ENCODE peak calls at places on chromosomes 11 and 22, in ten cellular contexts. B is NCI-H460; A is activated T-cell treated with anti-CD3 and anti-CD28 coated beads for 1 hour; V is GM10248; T is uterus; K is progenitor cell of endocrine pancreas; X is HTR-8/SVneo; E is stimulated activated CD8-positive, alpha-beta memory T cell treated with anti-CD3 and anti-CD28 coated beads, Interleukin-15, amount 100 ng/mL, for 4 hours; Q is non-pigmented ciliary epithelial cell; F is C1 segment of cervical spinal cord. J is an unnamed sample.

GRCh38 chr11:104462346-104462745 is 298.4 kb upstream of the PDGFD start:
- DNase-seq in B (no peak), A (no peak), V (no peak), T (peak; percentile 15), K (no peak), X (no peak), E (no peak), Q (peak; percentile 54), F (no peak), J (no peak)

GRCh38 chr11:84273541-84273940 is 987.4 kb upstream of the CCDC90B start:
- DNase-seq in B (no peak), A (no peak), V (no peak), T (no peak), K (no peak), X (no peak), E (no peak), Q (no peak), F (no peak), J (no peak)

GRCh38 chr22:21718492-21718891 is 17.1 kb downstream of the YPEL1 start:
- DNase-seq in B (no peak), A (no peak), V (no peak), T (no peak), K (no peak), X (no peak), E (no peak), Q (no peak), F (no peak), J (no peak)

GRCh38 chr11:10770626-10771254 is 19.7 kb downstream of the CTR9 start:
- DNase-seq in B (peak; percentile 28), A (no peak), V (peak; percentile 33), T (peak; percentile 25), K (peak; percentile 21), X (peak; percentile 50), E (no peak), Q (no peak), F (no peak), J (peak; percentile 71)

GRCh38 chr11:33897761-33898403 is 6.0 kb upstream of the LMO2 start:
- DNase-seq in B (no peak), A (no peak), V (no peak), T (no peak), K (no peak), X (no peak), E (no peak), Q (no peak), F (no peak), J (no peak)

GRCh38 chr22:46065733-46066454 is 84.4 kb upstream of the PPARA start:
- DNase-seq in B (no peak), A (no peak), V (no peak), T (no peak), K (no peak), X (no peak), E (no peak), Q (no peak), F (no peak), J (no peak)

GRCh38 chr11:70072471-70073187 is 5.5 kb upstream of the ANO1 start:
- DNase-seq in B (no peak), A (no peak), V (no peak), T (no peak), K (no peak), X (no peak), E (no peak), Q (no peak), F (no peak), J (no peak)

GRCh38 chr11:90220391-90220790 is 2.5 kb downstream of the CHORDC1 start:
- DNase-seq in B (no peak), A (no peak), V (peak; percentile 32), T (no peak), K (no peak), X (no peak), E (no peak), Q (no peak), F (no peak), J (no peak)

GRCh38 chr11:1404461-1405185 is 14.9 kb downstream of the BRSK2 start:
- DNase-seq in B (no peak), A (no peak), V (no peak), T (no peak), K (no peak), X (no peak), E (no peak), Q (no peak), F (no peak), J (peak; percentile 54)

GRCh38 chr11:71545405-71545966 is 2.7 kb upstream of the KRTAP5-9 start:
- DNase-seq in B (no peak), A (no peak), V (no peak), T (no peak), K (no peak), X (no peak), E (no peak), Q (no peak), F (no peak), J (no peak)

GRCh38 chr11:1258401-1259075 is 35.7 kb downstream of the MUC5B start:
- DNase-seq in B (no peak), A (no peak), V (no peak), T (no peak), K (no peak), X (no peak), E (no peak), Q (no peak), F (no peak), J (peak; percentile 20)

GRCh38 chr22:33049125-33049729 is 9.0 kb downstream of the SYN3 start:
- DNase-seq in B (peak; percentile 43), A (peak; percentile 40), V (peak; percentile 75), T (peak; percentile 77), K (peak; percentile 59), X (peak; percentile 39), E (no peak), Q (peak; percentile 36), F (no peak), J (peak; percentile 79)

GRCh38 chr22:27801197-27801615 is 350 bp downstream of the MN1 start:
- DNase-seq in B (no peak), A (no peak), V (no peak), T (no peak), K (peak; percentile 35), X (peak; percentile 20), E (no peak), Q (no peak), F (no peak), J (peak; percentile 61)

GRCh38 chr11:116261616-116262015 is 511.2 kb downstream of the BUD13 start:
- DNase-seq in B (no peak), A (no peak), V (no peak), T (no peak), K (no peak), X (no peak), E (no peak), Q (no peak), F (no peak), J (no peak)

GRCh38 chr11:122159861-122160260 is 43.8 kb upstream of the BLID start:
- DNase-seq in B (no peak), A (no peak), V (no peak), T (no peak), K (no peak), X (no peak), E (no peak), Q (no peak), F (no peak), J (no peak)

GRCh38 chr11:125535585-125535984 is 33.7 kb upstream of the EI24 start:
- DNase-seq in B (no peak), A (no peak), V (no peak), T (no peak), K (no peak), X (no peak), E (no peak), Q (no peak), F (no peak), J (no peak)

GRCh38 chr11:3073029-3073435 is 15.8 kb upstream of the CARS1 start:
- DNase-seq in B (no peak), A (no peak), V (no peak), T (no peak), K (no peak), X (no peak), E (no peak), Q (peak; percentile 54), F (no peak), J (no peak)

GRCh38 chr22:20354238-20354975 is 34.5 kb upstream of the DGCR6L start:
- DNase-seq in B (no peak), A (no peak), V (no peak), T (no peak), K (no peak), X (no peak), E (no peak), Q (no peak), F (no peak), J (no peak)

GRCh38 chr11:10490398-10491232 is 35.6 kb downstream of the AMPD3 start:
- DNase-seq in B (peak; percentile 78), A (no peak), V (no peak), T (peak; percentile 67), K (no peak), X (peak; percentile 93), E (no peak), Q (peak; percentile 74), F (peak; percentile 84), J (no peak)

GRCh38 chr11:8310743-8311298 is 47.1 kb upstream of the LMO1 start:
- DNase-seq in B (no peak), A (no peak), V (no peak), T (no peak), K (no peak), X (no peak), E (no peak), Q (no peak), F (no peak), J (no peak)

GRCh38 chr22:36658900-36659299 is 44.7 kb downstream of the CACNG2 start:
- DNase-seq in B (no peak), A (no peak), V (no peak), T (no peak), K (no peak), X (no peak), E (no peak), Q (no peak), F (no peak), J (no peak)

GRCh38 chr11:88439356-88439755 is 101.8 kb upstream of the CTSC start:
- DNase-seq in B (no peak), A (no peak), V (no peak), T (no peak), K (no peak), X (no peak), E (no peak), Q (no peak), F (no peak), J (no peak)

GRCh38 chr22:23251445-23252093 is 71.3 kb downstream of the BCR start:
- DNase-seq in B (no peak), A (no peak), V (no peak), T (no peak), K (no peak), X (no peak), E (no peak), Q (no peak), F (no peak), J (no peak)

J was measured in glutamatergic neuron.